ENCODE peak calls at places on chromosomes 4 and X, in six cellular contexts. J is Panc1, K is IMR-90, Q is cardiac fibroblast, W is fibroblast of lung, S is hepatocyte. X is an unnamed sample.

GRCh38 chrX:133414399-133415275 is 652 bp downstream of the GPC4 start:
- DNase-seq in J (no peak), K (no peak), Q (peak; percentile 1), W (peak; percentile 14), S (peak; percentile 31), X (no peak)

GRCh38 chr4:109945056-109945455 is 32.4 kb downstream of the EGF start:
- DNase-seq in J (no peak), K (no peak), Q (peak; percentile 38), W (no peak), S (no peak), X (no peak)

GRCh38 chr4:128707864-128708263 is 101.6 kb upstream of the JADE1 start:
- DNase-seq in J (no peak), K (peak; percentile 25), Q (no peak), W (peak; percentile 44), S (no peak), X (no peak)

GRCh38 chrX:134676440-134676839 is 18.2 kb upstream of the PLAC1 start:
- DNase-seq in J (no peak), K (peak; percentile 79), Q (peak; percentile 80), W (peak; percentile 57), S (peak; percentile 16), X (no peak)

GRCh38 chrX:135737361-135738071 is 24.1 kb downstream of the CT45A1 start:
- DNase-seq in J (no peak), K (peak; percentile 1), Q (peak; percentile 3), W (peak; percentile 1), S (no peak), X (no peak)

GRCh38 chrX:40299028-40299479 is 201.3 kb upstream of the BCOR start:
- DNase-seq in J (no peak), K (no peak), Q (peak; percentile 4), W (peak; percentile 5), S (peak; percentile 54), X (no peak)

GRCh38 chr4:39846135-39846534 is 131.6 kb downstream of the PDS5A start:
- DNase-seq in J (no peak), K (peak; percentile 19), Q (peak; percentile 41), W (peak; percentile 38), S (no peak), X (no peak)

GRCh38 chr4:185257086-185257485 is 47.7 kb downstream of the SNX25 start:
- DNase-seq in J (no peak), K (no peak), Q (no peak), W (no peak), S (no peak), X (no peak)

GRCh38 chrX:48540015-48540350 is 469 bp downstream of the TBC1D25 start:
- DNase-seq in J (no peak), K (peak; percentile 14), Q (peak; percentile 41), W (peak; percentile 28), S (peak; percentile 70), X (no peak)

GRCh38 chr4:5142726-5143125 is 91.4 kb downstream of the STK32B start:
- DNase-seq in J (no peak), K (peak; percentile 66), Q (peak; percentile 50), W (peak; percentile 58), S (peak; percentile 63), X (peak; percentile 37)

GRCh38 chrX:123188081-123188480 is 4.0 kb downstream of the GRIA3 start:
- DNase-seq in J (no peak), K (no peak), Q (peak; percentile 24), W (no peak), S (no peak), X (no peak)
- H3K4me3 ChIP-seq in J (no peak overlapping the region), K (no peak overlapping the region), Q (no peak overlapping the region), W (no peak overlapping the region), S (no peak overlapping the region), X (no peak overlapping the region)

GRCh38 chr4:55008166-55009056 is 117.0 kb downstream of the KDR start:
- DNase-seq in J (no peak), K (no peak), Q (peak; percentile 30), W (no peak), S (no peak), X (no peak)
- TF ChIP-seq CTCF in J (peak; percentile 26), K (peak; percentile 18), Q (peak; percentile 60), W (peak; percentile 32), S (peak; percentile 21), X (no peak)

GRCh38 chrX:101079736-101080135 is 1.1 kb downstream of the TMEM35A start:
- DNase-seq in J (no peak), K (no peak), Q (no peak), W (no peak), S (no peak), X (no peak)
- H3K4me3 ChIP-seq in J (no peak overlapping the region), K (peak overlapping the region; percentile 72), Q (no peak overlapping the region), W (peak overlapping the region; percentile 70), S (no peak overlapping the region), X (peak overlapping the region; percentile 34)

GRCh38 chrX:139204903-139205667 is 325.5 kb upstream of the F9 start:
- DNase-seq in J (no peak), K (no peak), Q (no peak), W (no peak), S (peak; percentile 70), X (no peak)
- TF ChIP-seq CTCF in J (no peak), K (no peak), Q (no peak), W (no peak), S (no peak), X (no peak)

GRCh38 chr4:159174645-159175147 is 71.8 kb downstream of the RAPGEF2 start:
- DNase-seq in J (no peak), K (peak; percentile 12), Q (no peak), W (no peak), S (no peak), X (no peak)

GRCh38 chr4:159177265-159178146 is 74.6 kb downstream of the RAPGEF2 start:
- DNase-seq in J (no peak), K (no peak), Q (no peak), W (no peak), S (no peak), X (no peak)

GRCh38 chr4:159175989-159176375 is 73.1 kb downstream of the RAPGEF2 start:
- DNase-seq in J (no peak), K (no peak), Q (no peak), W (no peak), S (no peak), X (no peak)

GRCh38 chr4:159178147-159178541 is 75.3 kb downstream of the RAPGEF2 start:
- DNase-seq in J (no peak), K (peak; percentile 44), Q (peak; percentile 54), W (peak; percentile 72), S (no peak), X (no peak)

DNA sequence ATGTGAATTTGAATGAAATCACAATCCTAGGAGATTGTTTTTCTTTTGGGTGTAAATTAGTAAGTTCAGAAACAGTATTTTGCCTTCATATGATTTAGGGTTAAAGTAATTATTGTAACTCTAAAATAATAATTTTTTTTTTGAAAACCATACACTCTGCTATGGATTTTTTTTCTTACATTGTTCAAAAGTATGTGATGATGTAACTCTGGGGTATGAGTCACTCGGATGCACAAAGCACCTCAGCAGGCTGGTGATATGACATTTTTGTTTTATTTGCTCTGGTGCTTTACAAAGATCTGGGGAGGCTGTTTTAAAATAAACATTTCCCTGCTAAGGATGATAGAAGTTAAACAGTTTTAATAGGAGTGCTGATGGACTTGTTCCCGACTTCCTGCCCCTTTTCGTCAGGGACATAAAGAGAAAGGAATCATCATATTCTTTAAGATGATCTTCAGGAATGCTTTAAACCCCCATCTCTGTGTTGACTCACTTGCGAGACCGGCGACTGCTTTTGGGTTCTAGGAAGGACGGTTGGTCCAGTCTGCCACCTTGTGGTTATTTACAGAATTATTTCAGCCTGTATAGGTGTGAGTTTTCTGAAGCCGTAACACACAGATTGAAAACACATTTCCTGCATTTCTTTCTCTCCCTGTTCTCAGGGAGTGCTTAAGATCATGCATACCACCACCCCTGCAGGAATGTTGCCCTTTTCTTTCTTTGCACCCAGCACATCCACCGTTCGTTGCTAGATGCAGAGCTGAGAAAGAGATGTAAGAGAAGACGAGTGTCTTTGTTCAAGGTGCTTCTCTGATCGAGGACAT is 72.5 kb downstream of the RAPGEF2 start:
- DNase-seq in J (peak; percentile 74), K (peak; percentile 94), Q (peak; percentile 97), W (peak; percentile 85), S (peak; percentile 88), X (no peak)
- H3K4me3 ChIP-seq in J (no peak overlapping the region), K (peak overlapping the region; percentile 35), Q (no peak overlapping the region), W (peak overlapping the region; percentile 32), S (no peak overlapping the region), X (no peak overlapping the region)